ENCODE peak calls at places on chromosomes 12 and 14, in five cellular contexts. S is Ammon's horn; C is activated T-cell treated with anti-CD3 and anti-CD28 coated beads, Interleukin-2, amount 50 U/mL, for 72 hours; M is right cardiac atrium; B is stimulated activated CD4-positive, alpha-beta T cell treated with anti-CD3 and anti-CD28 coated beads, Interleukin-1b, Interleukin-23, amount 100 ng/mL, for 24 hours. U is an unnamed sample.

GRCh38 chr14:92407395-92407794 is 84.4 kb downstream of the SLC24A4 start:
- DNase-seq in M (no peak), S (no peak), B (no peak), C (no peak), U (no peak)

GRCh38 chr14:101230161-101230850 is 326.8 kb upstream of the RTL1 start:
- DNase-seq in B (no peak), M (no peak), C (no peak), S (no peak), U (no peak)

GRCh38 chr12:40144023-40144422 is 38.1 kb upstream of the SLC2A13 start:
- DNase-seq in C (no peak), M (no peak), S (peak), B (no peak), U (no peak)

GRCh38 chr12:77231548-77231947 is 166.2 kb upstream of the E2F7 start:
- DNase-seq in B (no peak), C (no peak), M (peak), S (peak), U (no peak)

GRCh38 chr12:103586132-103586531 is 941 bp upstream of the STAB2 start:
- DNase-seq in B (no peak), C (no peak), M (no peak), S (no peak), U (no peak)

GRCh38 chr12:84730561-84731162 is 181.9 kb downstream of the SLC6A15 start:
- DNase-seq in C (no peak), M (no peak), B (no peak), S (no peak), U (no peak)

GRCh38 chr12:33245459-33245858 is 194.2 kb downstream of the SYT10 start:
- DNase-seq in M (no peak), C (no peak), S (no peak), B (no peak), U (no peak)

GRCh38 chr14:75861161-75861621 is 120.6 kb downstream of the TGFB3 start:
- DNase-seq in C (no peak), M (no peak), S (no peak), B (no peak), U (no peak)

GRCh38 chr12:124762791-124763593 is 100.7 kb downstream of the SCARB1 start:
- DNase-seq in C (no peak), S (no peak), M (peak), B (no peak), U (no peak)

GRCh38 chr14:94536836-94537235 is 24.4 kb upstream of the SERPINA4 start:
- DNase-seq in C (no peak), M (no peak), S (no peak), B (no peak), U (no peak)

U was measured in D721Med.